ENCODE peak calls at places on chromosomes 11 and 22, in seven cellular contexts. One of them, this sample, is unnamed.

GRCh38 chr22:35601743-35602633 is 15.1 kb downstream of the MB start:
- DNase-seq in BE2C: no peak
- DNase-seq in heart left ventricle: no peak
- DNase-seq in tibial artery: peak; percentile 41
- DNase-seq in brain microvascular endothelial cell: peak; percentile 74
- DNase-seq in esophagus squamous epithelium: no peak
- DNase-seq in aorta: no peak
- DNase-seq in this sample: peak; percentile 54

GRCh38 chr11:108698844-108699642 is 34.2 kb downstream of the DDX10 start:
- DNase-seq in tibial artery: no peak
- DNase-seq in BE2C: no peak
- DNase-seq in brain microvascular endothelial cell: no peak
- DNase-seq in esophagus squamous epithelium: no peak
- DNase-seq in heart left ventricle: no peak
- DNase-seq in aorta: no peak
- DNase-seq in this sample: no peak

GRCh38 chr11:69400769-69401590 is 80.5 kb upstream of the LINC01488 start:
- DNase-seq in brain microvascular endothelial cell: no peak
- DNase-seq in esophagus squamous epithelium: no peak
- DNase-seq in heart left ventricle: no peak
- DNase-seq in BE2C: no peak
- DNase-seq in aorta: no peak
- DNase-seq in tibial artery: no peak
- DNase-seq in this sample: no peak

GRCh38 chr11:123640677-123641494 is 13.5 kb downstream of the SCN3B start:
- DNase-seq in brain microvascular endothelial cell: peak; percentile 22
- DNase-seq in aorta: no peak
- DNase-seq in heart left ventricle: peak; percentile 40
- DNase-seq in tibial artery: no peak
- DNase-seq in esophagus squamous epithelium: no peak
- DNase-seq in BE2C: peak; percentile 67
- DNase-seq in this sample: peak; percentile 48

GRCh38 chr22:34105461-34106062 is 185.3 kb upstream of the LARGE1 start:
- DNase-seq in brain microvascular endothelial cell: no peak
- DNase-seq in aorta: peak; percentile 76
- DNase-seq in BE2C: peak; percentile 18
- DNase-seq in esophagus squamous epithelium: no peak
- DNase-seq in tibial artery: peak; percentile 51
- DNase-seq in heart left ventricle: peak; percentile 61
- DNase-seq in this sample: peak; percentile 1

GRCh38 chr22:49561976-49562375 is 265.7 kb downstream of the BRD1 start:
- DNase-seq in heart left ventricle: no peak
- DNase-seq in tibial artery: peak; percentile 2
- DNase-seq in esophagus squamous epithelium: no peak
- DNase-seq in BE2C: no peak
- DNase-seq in brain microvascular endothelial cell: no peak
- DNase-seq in aorta: no peak
- DNase-seq in this sample: no peak

GRCh38 chr11:88101881-88102594 is 73.2 kb downstream of the RAB38 start:
- DNase-seq in esophagus squamous epithelium: no peak
- DNase-seq in heart left ventricle: no peak
- DNase-seq in brain microvascular endothelial cell: no peak
- DNase-seq in tibial artery: no peak
- DNase-seq in BE2C: no peak
- DNase-seq in aorta: no peak
- DNase-seq in this sample: no peak

GRCh38 chr22:45672564-45673481 is 1.2 kb downstream of the ATXN10 start:
- DNase-seq in BE2C: peak; percentile 49
- DNase-seq in tibial artery: no peak
- DNase-seq in heart left ventricle: peak; percentile 33
- DNase-seq in esophagus squamous epithelium: no peak
- DNase-seq in brain microvascular endothelial cell: no peak
- DNase-seq in aorta: no peak
- DNase-seq in this sample: no peak

GRCh38 chr22:50340157-50340879 is 2.8 kb upstream of the PPP6R2 start:
- DNase-seq in esophagus squamous epithelium: no peak
- DNase-seq in heart left ventricle: no peak
- DNase-seq in brain microvascular endothelial cell: no peak
- DNase-seq in BE2C: peak; percentile 55
- DNase-seq in tibial artery: no peak
- DNase-seq in aorta: no peak
- DNase-seq in this sample: peak; percentile 77

GRCh38 chr11:17076517-17077239 is 789 bp downstream of the RPS13 start:
- DNase-seq in esophagus squamous epithelium: no peak
- DNase-seq in heart left ventricle: no peak
- DNase-seq in aorta: no peak
- DNase-seq in tibial artery: no peak
- DNase-seq in brain microvascular endothelial cell: no peak
- DNase-seq in BE2C: no peak
- DNase-seq in this sample: no peak

GRCh38 chr22:46635756-46636155 is 15.6 kb downstream of the GRAMD4 start:
- DNase-seq in heart left ventricle: no peak
- DNase-seq in aorta: no peak
- DNase-seq in tibial artery: no peak
- DNase-seq in brain microvascular endothelial cell: no peak
- DNase-seq in esophagus squamous epithelium: no peak
- DNase-seq in BE2C: no peak
- DNase-seq in this sample: peak; percentile 71

GRCh38 chr11:1970956-1971355 is 23.8 kb downstream of the MRPL23 start:
- DNase-seq in heart left ventricle: no peak
- DNase-seq in tibial artery: no peak
- DNase-seq in brain microvascular endothelial cell: no peak
- DNase-seq in BE2C: no peak
- DNase-seq in aorta: peak; percentile 20
- DNase-seq in esophagus squamous epithelium: no peak
- DNase-seq in this sample: no peak

GRCh38 chr11:65643971-65644370 is 6.1 kb downstream of the SIPA1 start:
- DNase-seq in heart left ventricle: no peak
- DNase-seq in brain microvascular endothelial cell: no peak
- DNase-seq in aorta: no peak
- DNase-seq in BE2C: no peak
- DNase-seq in esophagus squamous epithelium: no peak
- DNase-seq in tibial artery: no peak
- DNase-seq in this sample: no peak

GRCh38 chr11:83006877-83007330 is 64.8 kb downstream of the RAB30 start:
- DNase-seq in heart left ventricle: no peak
- DNase-seq in brain microvascular endothelial cell: no peak
- DNase-seq in aorta: no peak
- DNase-seq in esophagus squamous epithelium: no peak
- DNase-seq in tibial artery: no peak
- DNase-seq in BE2C: peak; percentile 32
- DNase-seq in this sample: no peak

GRCh38 chr22:37167981-37168647 is 18.4 kb upstream of the IL2RB start:
- DNase-seq in BE2C: no peak
- DNase-seq in esophagus squamous epithelium: no peak
- DNase-seq in brain microvascular endothelial cell: no peak
- DNase-seq in heart left ventricle: no peak
- DNase-seq in tibial artery: peak; percentile 7
- DNase-seq in aorta: no peak
- DNase-seq in this sample: no peak

GRCh38 chr11:112392860-112393259 is 132.2 kb upstream of the PLET1 start:
- DNase-seq in tibial artery: no peak
- DNase-seq in brain microvascular endothelial cell: no peak
- DNase-seq in esophagus squamous epithelium: no peak
- DNase-seq in heart left ventricle: no peak
- DNase-seq in aorta: no peak
- DNase-seq in BE2C: no peak
- DNase-seq in this sample: no peak

GRCh38 chr11:46766656-46767055 is 47.6 kb downstream of the F2 start:
- DNase-seq in aorta: no peak
- DNase-seq in BE2C: no peak
- DNase-seq in tibial artery: no peak
- DNase-seq in esophagus squamous epithelium: no peak
- DNase-seq in heart left ventricle: no peak
- DNase-seq in brain microvascular endothelial cell: no peak
- DNase-seq in this sample: no peak

GRCh38 chr11:73585834-73586575 is 11.9 kb downstream of the FAM168A start:
- DNase-seq in heart left ventricle: no peak
- DNase-seq in brain microvascular endothelial cell: peak; percentile 41
- DNase-seq in esophagus squamous epithelium: no peak
- DNase-seq in tibial artery: no peak
- DNase-seq in aorta: no peak
- DNase-seq in BE2C: no peak
- DNase-seq in this sample: no peak

GRCh38 chr11:68806931-68807844 is 34.5 kb downstream of the CPT1A start:
- DNase-seq in aorta: no peak
- DNase-seq in esophagus squamous epithelium: no peak
- DNase-seq in tibial artery: no peak
- DNase-seq in heart left ventricle: no peak
- DNase-seq in brain microvascular endothelial cell: peak; percentile 66
- DNase-seq in BE2C: no peak
- DNase-seq in this sample: peak; percentile 33

GRCh38 chr11:10381730-10382129 is 73.3 kb upstream of the AMPD3 start:
- DNase-seq in BE2C: no peak
- DNase-seq in tibial artery: no peak
- DNase-seq in brain microvascular endothelial cell: no peak
- DNase-seq in esophagus squamous epithelium: no peak
- DNase-seq in aorta: no peak
- DNase-seq in heart left ventricle: no peak
- DNase-seq in this sample: no peak

GRCh38 chr11:133576351-133576750 is 44.0 kb upstream of the OPCML start:
- DNase-seq in esophagus squamous epithelium: no peak
- DNase-seq in tibial artery: no peak
- DNase-seq in BE2C: peak; percentile 24
- DNase-seq in brain microvascular endothelial cell: no peak
- DNase-seq in aorta: no peak
- DNase-seq in heart left ventricle: no peak
- DNase-seq in this sample: no peak

DNA sequence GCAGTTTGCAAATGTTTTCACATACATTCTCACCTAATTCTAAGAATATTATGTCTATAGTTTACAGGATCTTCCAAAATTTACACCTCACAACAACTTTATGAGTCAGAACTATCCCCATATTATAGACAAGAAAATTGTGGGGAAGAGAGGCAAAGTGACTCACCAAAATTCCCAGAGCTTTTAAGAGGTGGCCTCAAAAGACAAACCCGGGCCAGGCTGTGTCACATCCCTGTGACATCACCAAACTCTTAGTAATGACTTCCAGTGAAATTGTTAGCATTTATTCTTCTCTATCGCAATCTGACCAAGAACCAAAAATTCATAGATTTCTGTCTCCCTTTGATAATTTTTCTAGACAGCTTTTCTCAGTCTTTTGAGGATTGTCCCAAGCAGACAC is 134.4 kb downstream of the SNX19 start:
- DNase-seq in heart left ventricle: no peak
- DNase-seq in esophagus squamous epithelium: no peak
- DNase-seq in tibial artery: no peak
- DNase-seq in BE2C: no peak
- DNase-seq in brain microvascular endothelial cell: peak; percentile 77
- DNase-seq in aorta: no peak
- DNase-seq in this sample: peak; percentile 22
- H3K27me3 ChIP-seq in heart left ventricle: no peaks in the 10 kb centered on the region
- H3K27me3 ChIP-seq in esophagus squamous epithelium: no peaks in the 10 kb centered on the region
- H3K27me3 ChIP-seq in tibial artery: no peaks in the 10 kb centered on the region
- H3K27me3 ChIP-seq in BE2C: no peaks in the 10 kb centered on the region
- H3K27me3 ChIP-seq in brain microvascular endothelial cell: no peaks in the 10 kb centered on the region
- H3K27me3 ChIP-seq in aorta: no peaks in the 10 kb centered on the region
- H3K27me3 ChIP-seq in this sample: no peaks in the 10 kb centered on the region

GRCh38 chr22:26646158-26646557 is 11.2 kb upstream of the MIAT start:
- DNase-seq in aorta: no peak
- DNase-seq in BE2C: no peak
- DNase-seq in tibial artery: no peak
- DNase-seq in brain microvascular endothelial cell: peak; percentile 44
- DNase-seq in heart left ventricle: no peak
- DNase-seq in esophagus squamous epithelium: no peak
- DNase-seq in this sample: no peak

GRCh38 chr22:26648761-26649363 is 8.5 kb upstream of the MIAT start:
- DNase-seq in aorta: no peak
- DNase-seq in BE2C: peak; percentile 12
- DNase-seq in tibial artery: no peak
- DNase-seq in heart left ventricle: no peak
- DNase-seq in brain microvascular endothelial cell: no peak
- DNase-seq in esophagus squamous epithelium: no peak
- DNase-seq in this sample: no peak

GRCh38 chr22:26648011-26648497 is 9.3 kb upstream of the MIAT start:
- DNase-seq in brain microvascular endothelial cell: no peak
- DNase-seq in esophagus squamous epithelium: no peak
- DNase-seq in tibial artery: no peak
- DNase-seq in heart left ventricle: no peak
- DNase-seq in aorta: no peak
- DNase-seq in BE2C: peak; percentile 75
- DNase-seq in this sample: no peak

GRCh38 chr22:26651840-26652239 is 5.5 kb upstream of the MIAT start:
- DNase-seq in tibial artery: no peak
- DNase-seq in brain microvascular endothelial cell: no peak
- DNase-seq in BE2C: no peak
- DNase-seq in heart left ventricle: no peak
- DNase-seq in esophagus squamous epithelium: no peak
- DNase-seq in aorta: no peak
- DNase-seq in this sample: no peak

GRCh38 chr22:26650722-26651421 is 6.5 kb upstream of the MIAT start:
- DNase-seq in heart left ventricle: no peak
- DNase-seq in aorta: no peak
- DNase-seq in brain microvascular endothelial cell: no peak
- DNase-seq in esophagus squamous epithelium: no peak
- DNase-seq in BE2C: no peak
- DNase-seq in tibial artery: no peak
- DNase-seq in this sample: no peak
- H3K27me3 ChIP-seq in heart left ventricle: peaks cover 27% of the 10 kb centered on the region
- H3K27me3 ChIP-seq in aorta: no peaks in the 10 kb centered on the region
- H3K27me3 ChIP-seq in brain microvascular endothelial cell: peaks cover 27% of the 10 kb centered on the region
- H3K27me3 ChIP-seq in esophagus squamous epithelium: peaks cover 100% of the 10 kb centered on the region
- H3K27me3 ChIP-seq in BE2C: no peaks in the 10 kb centered on the region
- H3K27me3 ChIP-seq in tibial artery: peaks cover 63% of the 10 kb centered on the region
- H3K27me3 ChIP-seq in this sample: peaks cover 6% of the 10 kb centered on the region

GRCh38 chr11:721913-722811 is 16.1 kb downstream of the EPS8L2 start:
- DNase-seq in brain microvascular endothelial cell: no peak
- DNase-seq in tibial artery: no peak
- DNase-seq in heart left ventricle: peak; percentile 27
- DNase-seq in aorta: peak; percentile 83
- DNase-seq in esophagus squamous epithelium: no peak
- DNase-seq in BE2C: no peak
- DNase-seq in this sample: no peak

GRCh38 chr11:720017-720641 is 14.1 kb downstream of the EPS8L2 start:
- DNase-seq in BE2C: no peak
- DNase-seq in aorta: no peak
- DNase-seq in tibial artery: no peak
- DNase-seq in brain microvascular endothelial cell: no peak
- DNase-seq in heart left ventricle: peak; percentile 20
- DNase-seq in esophagus squamous epithelium: no peak
- DNase-seq in this sample: no peak

GRCh38 chr11:719214-720016 is 13.4 kb downstream of the EPS8L2 start:
- DNase-seq in brain microvascular endothelial cell: no peak
- DNase-seq in BE2C: peak; percentile 8
- DNase-seq in heart left ventricle: peak; percentile 20
- DNase-seq in tibial artery: no peak
- DNase-seq in esophagus squamous epithelium: no peak
- DNase-seq in aorta: no peak
- DNase-seq in this sample: no peak

GRCh38 chr11:721347-721912 is 15.4 kb downstream of the EPS8L2 start:
- DNase-seq in esophagus squamous epithelium: no peak
- DNase-seq in brain microvascular endothelial cell: no peak
- DNase-seq in aorta: no peak
- DNase-seq in heart left ventricle: peak; percentile 28
- DNase-seq in tibial artery: no peak
- DNase-seq in BE2C: no peak
- DNase-seq in this sample: no peak

GRCh38 chr11:720642-721346 is 14.8 kb downstream of the EPS8L2 start:
- DNase-seq in tibial artery: no peak
- DNase-seq in BE2C: peak; percentile 33
- DNase-seq in heart left ventricle: peak; percentile 37
- DNase-seq in brain microvascular endothelial cell: no peak
- DNase-seq in esophagus squamous epithelium: no peak
- DNase-seq in aorta: peak; percentile 87
- DNase-seq in this sample: no peak
- H3K27me3 ChIP-seq in tibial artery: peaks cover 65% of the 10 kb centered on the region
- H3K27me3 ChIP-seq in BE2C: peaks cover 47% of the 10 kb centered on the region
- H3K27me3 ChIP-seq in heart left ventricle: peaks cover 58% of the 10 kb centered on the region
- H3K27me3 ChIP-seq in brain microvascular endothelial cell: peaks cover 26% of the 10 kb centered on the region
- H3K27me3 ChIP-seq in esophagus squamous epithelium: peaks cover 58% of the 10 kb centered on the region
- H3K27me3 ChIP-seq in aorta: no peaks in the 10 kb centered on the region
- H3K27me3 ChIP-seq in this sample: no peaks in the 10 kb centered on the region

GRCh38 chr11:13929551-13929950 is 33.0 kb upstream of the SPON1 start:
- DNase-seq in brain microvascular endothelial cell: no peak
- DNase-seq in esophagus squamous epithelium: no peak
- DNase-seq in heart left ventricle: no peak
- DNase-seq in aorta: no peak
- DNase-seq in tibial artery: no peak
- DNase-seq in BE2C: no peak
- DNase-seq in this sample: no peak
- H3K27me3 ChIP-seq in brain microvascular endothelial cell: no peaks in the 10 kb centered on the region
- H3K27me3 ChIP-seq in esophagus squamous epithelium: no peaks in the 10 kb centered on the region
- H3K27me3 ChIP-seq in heart left ventricle: no peaks in the 10 kb centered on the region
- H3K27me3 ChIP-seq in aorta: no peaks in the 10 kb centered on the region
- H3K27me3 ChIP-seq in tibial artery: no peaks in the 10 kb centered on the region
- H3K27me3 ChIP-seq in BE2C: no peaks in the 10 kb centered on the region
- H3K27me3 ChIP-seq in this sample: no peaks in the 10 kb centered on the region

This sample was measured in trophoblast cell.